ENCODE peak calls at places on chromosomes 3 and 15, in six cellular contexts. L is HTR-8/SVneo; O is activated gamma-delta T cell treated with Interleukin-2 at 50 U/mL for 16 hours; B is stimulated activated CD8-positive, alpha-beta memory T cell treated with anti-CD3 and anti-CD28 coated beads, Interleukin-7, amount 100 ng/mL, for 1 hour; P is AG09319; T is neural crest cell. H is an unnamed sample.

GRCh38 chr3:154872089-154872488 is 208.0 kb upstream of the MME start:
- DNase-seq in L (no peak), O (no peak), B (no peak), P (no peak), T (no peak), H (no peak)

GRCh38 chr3:55637906-55638635 is 151.0 kb upstream of the WNT5A start:
- DNase-seq in L (no peak), O (no peak), B (no peak), P (no peak), T (no peak), H (no peak)

GRCh38 chr3:159861369-159861987 is 127.2 kb upstream of the IL12A start:
- DNase-seq in L (no peak), O (no peak), B (no peak), P (no peak), T (no peak), H (no peak)

GRCh38 chr3:43512749-43513404 is 108.9 kb downstream of the ANO10 start:
- DNase-seq in L (no peak), O (no peak), B (no peak), P (no peak), T (no peak), H (no peak)

GRCh38 chr15:33112541-33113105 is 81.9 kb downstream of the FMN1 start:
- DNase-seq in L (no peak), O (no peak), B (no peak), P (no peak), T (no peak), H (no peak)

GRCh38 chr3:131794766-131795381 is 239.9 kb downstream of the CPNE4 start:
- DNase-seq in L (peak; percentile 4), O (no peak), B (no peak), P (peak; percentile 20), T (peak; percentile 31), H (peak; percentile 12)

GRCh38 chr3:116306720-116307119 is 138.6 kb downstream of the LSAMP start:
- DNase-seq in L (no peak), O (no peak), B (no peak), P (no peak), T (no peak), H (no peak)

GRCh38 chr3:98012974-98013373 is 22.1 kb downstream of the GABRR3 start:
- DNase-seq in L (no peak), O (no peak), B (no peak), P (peak; percentile 44), T (no peak), H (no peak)

GRCh38 chr3:113096158-113096893 is 105.5 kb downstream of the GTPBP8 start:
- DNase-seq in L (no peak), O (no peak), B (no peak), P (peak; percentile 64), T (no peak), H (no peak)

GRCh38 chr3:146747928-146748327 is 142.8 kb upstream of the PLSCR5 start:
- DNase-seq in L (peak; percentile 3), O (no peak), B (no peak), P (peak; percentile 14), T (no peak), H (no peak)

GRCh38 chr3:58577269-58577821 is at the start of gene FAM107A:
- DNase-seq in L (no peak), O (no peak), B (no peak), P (peak; percentile 74), T (no peak), H (no peak)

GRCh38 chr3:168071535-168071934 is 24.2 kb downstream of the GOLIM4 start:
- DNase-seq in L (peak; percentile 47), O (no peak), B (no peak), P (peak; percentile 51), T (no peak), H (peak; percentile 91)

GRCh38 chr3:173396191-173397041 is 1.1 kb upstream of the NLGN1 start:
- DNase-seq in L (no peak), O (no peak), B (no peak), P (no peak), T (peak; percentile 3), H (no peak)

GRCh38 chr3:44444437-44444836 is 33.0 kb downstream of the ZNF445 start:
- DNase-seq in L (no peak), O (no peak), B (no peak), P (no peak), T (no peak), H (no peak)

GRCh38 chr3:160049038-160049437 is 60.4 kb downstream of the IL12A start:
- DNase-seq in L (no peak), O (no peak), B (no peak), P (no peak), T (no peak), H (no peak)

GRCh38 chr3:79506751-79507150 is 261.0 kb downstream of the ROBO1 start:
- DNase-seq in L (no peak), O (no peak), B (no peak), P (no peak), T (no peak), H (no peak)

GRCh38 chr15:22888120-22888859 is 49.8 kb downstream of the NIPA2 start:
- DNase-seq in L (peak; percentile 65), O (no peak), B (no peak), P (peak; percentile 63), T (no peak), H (peak; percentile 90)

H was measured in amniotic stem cell.